ENCODE peak calls at places on chromosomes 7 and 10, in six cellular contexts. Z is CD8-positive, alpha-beta T cell; R is SK-N-SH; E is GM23338; M is breast epithelium; V is CD8-positive, alpha-beta memory T cell. A is an unnamed sample.

GRCh38 chr7:117044664-117045063 is 91.4 kb downstream of the ST7 start:
- DNase-seq in Z (no peak), M (no peak), E (no peak), R (no peak), V (no peak), A (no peak)

GRCh38 chr7:7808156-7808555 is 89.7 kb upstream of the RPA3 start:
- DNase-seq in V (no peak), Z (no peak), M (no peak), R (no peak), E (no peak), A (no peak)

GRCh38 chr10:43684198-43684559 is 35.5 kb upstream of the ZNF32 start:
- DNase-seq in Z (no peak), V (no peak), E (no peak), R (no peak), M (no peak), A (no peak)

GRCh38 chr10:80104066-80104926 is 25.8 kb downstream of the TMEM254 start:
- DNase-seq in Z (no peak), V (peak; percentile 51), R (peak; percentile 63), E (no peak), M (no peak), A (no peak)

GRCh38 chr7:77439572-77439971 is 23.4 kb upstream of the GSAP start:
- DNase-seq in E (peak; percentile 20), M (peak; percentile 36), Z (no peak), R (peak; percentile 30), V (no peak), A (peak; percentile 70)

GRCh38 chr10:57165671-57166070 is 804.6 kb upstream of the ZWINT start:
- DNase-seq in R (no peak), M (no peak), V (no peak), Z (no peak), E (peak; percentile 3), A (no peak)

GRCh38 chr7:107253599-107253998 is 84.8 kb downstream of the HBP1 start:
- DNase-seq in R (no peak), E (no peak), V (no peak), Z (no peak), M (no peak), A (no peak)

GRCh38 chr7:22316914-22317313 is 40.0 kb downstream of the RAPGEF5 start:
- DNase-seq in M (no peak), R (no peak), V (no peak), E (no peak), Z (no peak), A (no peak)

GRCh38 chr10:16520900-16521299 is 779 bp downstream of the C1QL3 start:
- DNase-seq in E (peak; percentile 65), M (no peak), V (no peak), Z (peak; percentile 14), R (peak; percentile 81), A (no peak)

GRCh38 chr10:116673866-116674265 is 53.1 kb downstream of the PNLIPRP2 start:
- DNase-seq in R (no peak), E (no peak), M (no peak), V (no peak), Z (no peak), A (no peak)

GRCh38 chr7:66694286-66694685 is 46.2 kb upstream of the RABGEF1 start:
- DNase-seq in R (no peak), M (no peak), E (no peak), Z (no peak), V (no peak), A (no peak)

GRCh38 chr10:81348003-81348402 is 527.0 kb upstream of the NRG3 start:
- DNase-seq in V (no peak), R (no peak), M (no peak), E (no peak), Z (no peak), A (no peak)

GRCh38 chr10:53597835-53598251 is 825.3 kb upstream of the MBL2 start:
- DNase-seq in E (peak; percentile 92), R (no peak), Z (no peak), M (no peak), V (no peak), A (no peak)

GRCh38 chr7:158759245-158759614 is 54.6 kb upstream of the NCAPG2 start:
- DNase-seq in V (no peak), E (no peak), R (no peak), Z (no peak), M (no peak), A (no peak)

GRCh38 chr10:124615259-124615658 is 128.9 kb downstream of the FAM53B start:
- DNase-seq in E (no peak), M (no peak), V (no peak), Z (no peak), R (no peak), A (no peak)

GRCh38 chr7:78140109-78140508 is 341.5 kb downstream of the PHTF2 start:
- DNase-seq in M (no peak), Z (no peak), R (no peak), V (no peak), E (no peak), A (no peak)

GRCh38 chr10:11147723-11148122 is 130.1 kb downstream of the CELF2 start:
- DNase-seq in R (no peak), E (peak; percentile 34), Z (no peak), V (peak; percentile 62), M (no peak), A (no peak)

GRCh38 chr10:118642228-118642627 is 46.8 kb upstream of the PRLHR start:
- DNase-seq in Z (no peak), E (no peak), M (no peak), R (no peak), V (no peak), A (no peak)

GRCh38 chr10:79267449-79267848 is 79.8 kb upstream of the PPIF start:
- DNase-seq in R (no peak), E (no peak), M (no peak), V (no peak), Z (no peak), A (no peak)

GRCh38 chr7:16027396-16027795 is 340.9 kb upstream of the MEOX2 start:
- DNase-seq in V (no peak), M (no peak), R (no peak), E (no peak), Z (no peak), A (no peak)

GRCh38 chr10:61902448-61903183 is 1.1 kb downstream of the ARID5B start:
- DNase-seq in M (peak; percentile 49), Z (peak; percentile 63), E (peak; percentile 64), V (peak; percentile 73), R (peak; percentile 62), A (no peak)

GRCh38 chr7:148108381-148108780 is 482.2 kb upstream of the C7orf33 start:
- DNase-seq in M (no peak), R (no peak), E (no peak), Z (no peak), V (no peak), A (no peak)
- H3K27ac ChIP-seq in M (no peak overlapping the region), R (no peak overlapping the region), E (no peak overlapping the region), Z (no peak overlapping the region), V (no peak overlapping the region), A (no peak overlapping the region)

GRCh38 chr10:104329754-104330153 is 8.5 kb downstream of the ITPRIP start:
- DNase-seq in E (no peak), V (no peak), R (no peak), M (no peak), Z (no peak), A (no peak)

GRCh38 chr10:104326991-104327610 is 11.2 kb downstream of the ITPRIP start:
- DNase-seq in R (no peak), E (no peak), M (no peak), Z (no peak), V (no peak), A (no peak)

GRCh38 chr10:104328916-104329710 is 9.2 kb downstream of the ITPRIP start:
- DNase-seq in V (peak; percentile 90), E (peak; percentile 58), R (no peak), M (peak; percentile 65), Z (peak; percentile 63), A (peak; percentile 83)

GRCh38 chr10:104327745-104328635 is 10.3 kb downstream of the ITPRIP start:
- DNase-seq in V (no peak), R (no peak), Z (no peak), E (peak; percentile 44), M (no peak), A (peak; percentile 53)

DNA sequence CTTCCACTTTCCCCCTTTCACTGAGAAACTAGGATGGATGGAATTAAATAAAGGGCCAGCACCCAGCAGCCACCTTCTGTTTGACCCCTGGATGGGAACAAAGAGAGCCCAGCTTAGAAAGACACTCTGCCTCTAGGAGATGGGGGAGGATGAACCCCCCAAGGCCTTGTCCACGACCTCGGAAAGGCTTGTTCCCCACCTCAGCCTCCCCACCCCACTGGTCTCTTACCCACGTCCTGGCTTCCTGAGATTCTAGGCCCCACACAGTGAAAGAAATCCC is 9.7 kb downstream of the ITPRIP start:
- DNase-seq in V (no peak), E (no peak), R (no peak), M (no peak), Z (no peak), A (no peak)
- H3K4me3 ChIP-seq in V (peak overlapping the region; percentile 49), E (peak overlapping the region; percentile 33), R (peak overlapping the region; percentile 0), M (peak overlapping the region; percentile 3), Z (peak overlapping the region; percentile 39), A (peak overlapping the region; percentile 21)

DNA sequence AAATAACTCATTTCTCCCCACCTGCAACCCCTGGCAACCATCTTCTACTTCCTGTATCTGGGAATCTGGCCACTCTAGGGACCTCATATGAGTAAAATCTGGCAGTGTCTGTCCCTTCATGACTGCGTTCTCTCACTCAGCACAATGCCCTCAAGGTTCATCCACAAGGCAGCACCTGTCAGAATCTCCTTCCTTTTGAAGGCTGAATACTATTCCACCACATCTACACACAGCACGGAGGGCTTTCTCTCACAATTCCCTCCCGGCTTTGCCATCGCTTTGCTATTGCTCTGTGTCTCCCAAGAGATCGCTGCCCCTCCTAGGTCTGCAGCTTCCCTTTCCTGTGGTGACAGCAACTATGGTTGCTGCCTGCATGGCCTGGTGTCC is 174.7 kb upstream of the RHEB start:
- DNase-seq in Z (no peak), V (no peak), E (no peak), M (no peak), R (no peak), A (no peak)
- H3K27ac ChIP-seq in Z (no peak overlapping the region), V (no peak overlapping the region), E (no peak overlapping the region), M (peak overlapping the region; percentile 85), R (no peak overlapping the region), A (peak overlapping the region; percentile 76)

DNA sequence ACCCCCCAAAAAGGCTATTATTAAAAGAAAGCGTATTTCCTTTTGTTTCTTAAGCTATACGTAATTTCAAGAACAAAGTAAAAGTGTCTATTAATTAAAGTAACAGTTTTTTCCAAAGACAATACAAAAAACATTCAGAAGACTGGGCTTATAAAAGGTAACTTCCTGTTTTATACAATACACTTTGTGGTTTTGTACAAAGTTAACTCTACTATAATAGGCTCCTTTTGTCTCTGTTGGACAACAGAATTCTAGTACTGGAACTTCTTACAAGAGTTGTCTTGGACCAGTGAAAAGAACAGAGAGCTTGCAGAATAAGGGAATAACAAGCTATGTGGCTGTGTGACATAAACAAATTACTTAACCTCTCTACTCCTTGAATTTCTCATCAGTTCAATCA is 21.5 kb downstream of the SFMBT2 start:
- DNase-seq in Z (no peak), V (no peak), M (no peak), E (no peak), R (no peak), A (no peak)
- H3K4me3 ChIP-seq in Z (no peak overlapping the region), V (no peak overlapping the region), M (no peak overlapping the region), E (no peak overlapping the region), R (no peak overlapping the region), A (no peak overlapping the region)

GRCh38 chr7:98348726-98349474 is 52.0 kb downstream of the BAIAP2L1 start:
- DNase-seq in Z (no peak), E (peak; percentile 17), V (no peak), R (no peak), M (no peak), A (peak; percentile 71)

GRCh38 chr7:98341106-98341505 is 59.6 kb downstream of the BRI3 start:
- DNase-seq in V (no peak), M (no peak), R (no peak), Z (no peak), E (no peak), A (no peak)

GRCh38 chr7:98351136-98351535 is 49.8 kb downstream of the BAIAP2L1 start:
- DNase-seq in V (no peak), R (no peak), Z (no peak), M (no peak), E (no peak), A (no peak)

GRCh38 chr7:98346515-98347069 is 54.3 kb downstream of the BAIAP2L1 start:
- DNase-seq in R (no peak), E (no peak), M (no peak), Z (no peak), V (no peak), A (no peak)
- H3K27ac ChIP-seq in R (no peak overlapping the region), E (no peak overlapping the region), M (no peak overlapping the region), Z (no peak overlapping the region), V (no peak overlapping the region), A (no peak overlapping the region)

A was measured in Peyer's patch.